ENCODE peak calls at places on chromosome 14, in five cellular contexts. D is HEK293T, A is HepG2, K is NT2/D1, L is H1. W is an unnamed sample.

GRCh38 chr14:72512925-72513324 is 381.0 kb downstream of the DPF3 start:
- DNase-seq in D (no peak), A (no peak), K (no peak), L (no peak), W (no peak)

GRCh38 chr14:31955941-31956579 is 121.0 kb upstream of the ARHGAP5 start:
- DNase-seq in D (no peak), A (no peak), K (no peak), L (no peak), W (no peak)

GRCh38 chr14:64185184-64185583 is 109.0 kb downstream of the ESR2 start:
- DNase-seq in D (no peak), A (no peak), K (no peak), L (no peak), W (no peak)

GRCh38 chr14:65280653-65281052 is 131.9 kb upstream of the FUT8 start:
- DNase-seq in D (no peak), A (no peak), K (no peak), L (no peak), W (no peak)

GRCh38 chr14:32476532-32476931 is 147.4 kb downstream of the AKAP6 start:
- DNase-seq in D (no peak), A (no peak), K (no peak), L (no peak), W (no peak)

GRCh38 chr14:84095796-84096195 is 1434.1 kb upstream of the FLRT2 start:
- DNase-seq in D (no peak), A (no peak), K (no peak), L (no peak), W (no peak)

GRCh38 chr14:26276757-26277156 is 321.1 kb downstream of the NOVA1 start:
- DNase-seq in D (peak), A (no peak), K (peak), L (no peak), W (no peak)

GRCh38 chr14:22314183-22314820 is 274.7 kb downstream of the DAD1 start:
- DNase-seq in D (peak), A (peak), K (peak), L (no peak), W (peak)

GRCh38 chr14:20302042-20302761 is 3.5 kb downstream of the TTC5 start:
- DNase-seq in D (no peak), A (no peak), K (no peak), L (no peak), W (no peak)

GRCh38 chr14:52706286-52706685 is 714 bp upstream of the PSMC6 start:
- DNase-seq in D (no peak), A (no peak), K (no peak), L (no peak), W (no peak)

GRCh38 chr14:89185919-89186849 is 230.8 kb downstream of the FOXN3 start:
- DNase-seq in D (no peak), A (no peak), K (no peak), L (no peak), W (no peak)

GRCh38 chr14:24849471-24849870 is 200.5 kb downstream of the STXBP6 start:
- DNase-seq in D (no peak), A (no peak), K (no peak), L (no peak), W (no peak)

GRCh38 chr14:23237772-23238594 is at the start of gene RNF212B:
- DNase-seq in D (peak), A (peak), K (peak), L (peak), W (no peak)

GRCh38 chr14:106737025-106737424 is 1210.6 kb downstream of the TMEM121 start:
- DNase-seq in D (no peak), A (no peak), K (no peak), L (no peak), W (no peak)

GRCh38 chr14:37150414-37150813 is 22.0 kb downstream of the SLC25A21 start:
- DNase-seq in D (peak), A (peak), K (no peak), L (no peak), W (no peak)

GRCh38 chr14:99179506-99179905 is 92.5 kb downstream of the BCL11B start:
- DNase-seq in D (no peak), A (no peak), K (no peak), L (no peak), W (no peak)

GRCh38 chr14:26794731-26795130 is 196.9 kb upstream of the NOVA1 start:
- DNase-seq in D (no peak), A (no peak), K (no peak), L (no peak), W (no peak)

GRCh38 chr14:73234029-73234428 is 3.3 kb upstream of the PAPLN start:
- DNase-seq in D (no peak), A (no peak), K (no peak), L (no peak), W (no peak)

GRCh38 chr14:52391866-52392600 is 77.9 kb downstream of the PTGER2 start:
- DNase-seq in D (no peak), A (no peak), K (no peak), L (no peak), W (no peak)

GRCh38 chr14:51834218-51834617 is 26.2 kb upstream of the GNG2 start:
- DNase-seq in D (no peak), A (no peak), K (no peak), L (no peak), W (no peak)

GRCh38 chr14:78448483-78449094 is 278.4 kb downstream of the NRXN3 start:
- DNase-seq in D (peak), A (peak), K (peak), L (peak), W (peak)

GRCh38 chr14:101876539-101876938 is 87.8 kb upstream of the DYNC1H1 start:
- DNase-seq in D (no peak), A (no peak), K (no peak), L (no peak), W (peak)

GRCh38 chr14:51367600-51367931 is 127.5 kb downstream of the TMX1 start:
- DNase-seq in D (no peak), A (no peak), K (no peak), L (no peak), W (no peak)

GRCh38 chr14:65190312-65190711 is 88.0 kb upstream of the MAX start:
- DNase-seq in D (no peak), A (no peak), K (no peak), L (no peak), W (no peak)

GRCh38 chr14:88993946-88994345 is 169.5 kb downstream of the TTC8 start:
- DNase-seq in D (no peak), A (no peak), K (no peak), L (no peak), W (no peak)

GRCh38 chr14:91155626-91156089 is 41.8 kb downstream of the DGLUCY start:
- DNase-seq in D (no peak), A (no peak), K (no peak), L (no peak), W (no peak)

GRCh38 chr14:56005580-56006053 is 112.6 kb upstream of the PELI2 start:
- DNase-seq in D (no peak), A (no peak), K (no peak), L (no peak), W (no peak)

GRCh38 chr14:34426313-34427295 is 35.4 kb downstream of the SPTSSA start:
- DNase-seq in D (no peak), A (no peak), K (no peak), L (no peak), W (no peak)

GRCh38 chr14:65255583-65256443 is 153.5 kb upstream of the MAX start:
- DNase-seq in D (no peak), A (peak), K (no peak), L (peak), W (no peak)

GRCh38 chr14:82642425-82642824 is 1108.8 kb upstream of the SEL1L start:
- DNase-seq in D (peak), A (no peak), K (peak), L (peak), W (no peak)

DNA sequence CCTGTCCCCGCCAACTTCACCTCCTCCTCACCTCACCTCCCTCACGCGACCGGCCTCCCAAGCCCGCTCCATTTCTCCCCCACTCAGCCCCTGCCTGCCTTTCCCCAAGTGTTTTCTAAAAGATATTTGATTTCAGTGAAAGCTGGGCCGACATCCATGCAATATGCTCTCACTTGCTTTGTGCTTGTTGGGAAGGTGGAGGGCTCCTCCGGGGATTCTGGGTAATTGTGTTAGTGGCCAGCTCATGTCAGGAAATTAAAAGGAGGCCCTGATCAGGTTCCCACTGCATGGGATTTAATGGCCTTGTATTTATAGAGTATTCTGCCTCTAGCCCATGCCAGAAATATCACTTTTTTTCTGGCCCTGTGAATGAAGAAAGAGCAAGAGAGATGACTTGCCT is 91.9 kb downstream of the ESRRB start:
- DNase-seq in D (no peak), A (no peak), K (no peak), L (no peak), W (no peak)
- TF ChIP-seq SUZ12 in D (no peak), A (no peak), K (no peak), L (no peak), W (no peak)

GRCh38 chr14:70943838-70944237 is 36.6 kb downstream of the PCNX1 start:
- DNase-seq in D (no peak), A (no peak), K (peak), L (no peak), W (no peak)
- TF ChIP-seq SUZ12 in D (no peak), A (no peak), K (no peak), L (no peak), W (no peak)

GRCh38 chr14:38238332-38238731 is 17.6 kb downstream of the CLEC14A start:
- DNase-seq in D (no peak), A (no peak), K (no peak), L (no peak), W (no peak)
- TF ChIP-seq SUZ12 in D (no peak), A (no peak), K (no peak), L (no peak), W (no peak)

DNA sequence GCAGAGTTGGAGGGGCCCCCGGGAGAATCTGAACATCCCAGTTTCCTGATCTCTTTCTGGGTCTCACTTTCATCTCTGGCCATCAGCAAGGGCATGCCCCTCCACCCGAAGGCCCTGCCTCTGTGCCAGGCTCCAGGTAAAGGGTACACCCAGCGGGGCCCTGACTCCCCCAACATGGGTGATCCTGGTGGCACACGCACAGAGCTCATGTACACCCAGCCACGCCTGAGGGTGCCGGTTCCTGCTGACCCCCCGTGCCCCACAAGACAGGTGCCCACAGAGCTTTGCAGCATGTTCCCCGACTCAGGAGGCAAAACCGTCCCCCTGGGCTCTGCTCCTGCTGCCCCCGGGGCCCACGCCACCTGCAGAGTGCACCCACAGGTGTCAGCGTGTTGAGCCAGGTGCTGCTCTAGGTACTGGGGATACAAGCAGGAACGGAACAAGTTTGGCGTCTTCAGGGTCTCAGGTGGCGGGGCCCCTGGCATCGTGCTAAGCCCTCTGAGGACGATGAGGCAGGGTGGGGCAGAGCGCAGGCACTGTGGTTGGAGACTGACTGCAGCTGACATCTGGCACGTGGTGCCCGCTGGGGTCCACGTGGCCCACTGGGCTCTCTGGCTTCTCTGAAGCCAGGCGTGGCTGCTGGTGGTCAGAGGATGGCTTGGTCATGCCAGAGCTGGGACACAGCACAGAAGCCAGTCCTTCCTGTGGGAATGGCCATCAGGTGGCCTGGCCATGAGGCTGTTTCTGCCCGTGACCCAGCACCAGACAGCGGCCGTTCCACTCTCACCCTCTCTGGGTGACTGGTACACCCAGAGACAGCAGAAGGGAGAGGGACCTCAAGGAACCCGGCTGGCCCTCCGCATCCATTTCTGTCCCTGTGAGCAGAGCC is 13.8 kb downstream of the BAG5 start:
- DNase-seq in D (no peak), A (no peak), K (no peak), L (no peak), W (no peak)
- TF ChIP-seq SUZ12 in D (no peak), A (no peak), K (no peak), L (no peak), W (no peak)

DNA sequence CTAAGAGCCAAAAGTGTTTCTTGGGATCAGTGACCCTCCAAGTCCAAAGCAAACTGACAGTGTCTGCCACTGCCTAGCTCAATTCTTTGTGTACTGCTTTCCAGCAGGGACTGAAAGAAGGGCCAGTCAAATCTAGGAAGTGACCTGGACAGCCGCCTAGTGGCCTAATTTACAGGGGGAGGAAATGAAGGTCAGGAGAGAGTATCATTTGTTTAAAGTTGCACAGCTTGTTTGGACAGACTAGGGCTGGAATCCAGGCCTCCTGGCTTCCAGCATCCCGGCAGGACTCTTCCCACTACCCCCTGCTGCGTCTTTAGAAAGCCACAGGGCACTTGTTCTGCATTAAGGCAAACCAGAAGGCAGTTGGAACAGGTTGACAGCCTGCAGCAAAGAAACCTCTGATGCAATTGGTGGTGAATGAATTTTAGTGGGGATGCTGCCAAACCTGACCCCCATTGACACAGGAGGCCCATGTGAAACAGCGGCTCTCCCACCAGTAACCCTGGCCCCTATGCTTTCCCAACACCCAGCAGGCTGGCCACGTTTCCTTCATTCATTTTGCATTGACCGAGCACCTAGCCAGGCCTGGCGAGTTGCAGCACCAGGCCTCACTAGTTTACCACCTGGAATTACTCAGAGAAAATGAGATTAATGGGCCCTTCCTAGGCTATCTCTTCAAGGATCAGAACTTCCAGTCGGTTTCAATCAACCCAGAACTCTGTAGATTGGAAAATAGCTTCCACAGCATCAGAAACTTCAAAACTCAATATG is 28.2 kb downstream of the GALNT16 start:
- DNase-seq in D (no peak), A (peak), K (no peak), L (no peak), W (no peak)
- TF ChIP-seq SUZ12 in D (no peak), A (no peak), K (no peak), L (no peak), W (no peak)

GRCh38 chr14:38286481-38286880 is 30.6 kb upstream of the CLEC14A start:
- DNase-seq in D (no peak), A (no peak), K (no peak), L (no peak), W (no peak)
- TF ChIP-seq SUZ12 in D (no peak), A (no peak), K (no peak), L (no peak), W (no peak)

GRCh38 chr14:71271166-71271945 is 364.1 kb downstream of the PCNX1 start:
- DNase-seq in D (no peak), A (no peak), K (no peak), L (no peak), W (no peak)

GRCh38 chr14:71264260-71264659 is 357.0 kb downstream of the PCNX1 start:
- DNase-seq in D (no peak), A (no peak), K (no peak), L (no peak), W (no peak)

GRCh38 chr14:71262466-71262865 is 355.2 kb downstream of the PCNX1 start:
- DNase-seq in D (no peak), A (no peak), K (no peak), L (no peak), W (no peak)

GRCh38 chr14:71266994-71267636 is 359.9 kb downstream of the PCNX1 start:
- DNase-seq in D (no peak), A (no peak), K (no peak), L (no peak), W (peak)

GRCh38 chr14:71267691-71268090 is 360.4 kb downstream of the PCNX1 start:
- DNase-seq in D (no peak), A (no peak), K (no peak), L (no peak), W (no peak)
- TF ChIP-seq SUZ12 in D (no peak), A (no peak), K (no peak), L (no peak), W (no peak)

DNA sequence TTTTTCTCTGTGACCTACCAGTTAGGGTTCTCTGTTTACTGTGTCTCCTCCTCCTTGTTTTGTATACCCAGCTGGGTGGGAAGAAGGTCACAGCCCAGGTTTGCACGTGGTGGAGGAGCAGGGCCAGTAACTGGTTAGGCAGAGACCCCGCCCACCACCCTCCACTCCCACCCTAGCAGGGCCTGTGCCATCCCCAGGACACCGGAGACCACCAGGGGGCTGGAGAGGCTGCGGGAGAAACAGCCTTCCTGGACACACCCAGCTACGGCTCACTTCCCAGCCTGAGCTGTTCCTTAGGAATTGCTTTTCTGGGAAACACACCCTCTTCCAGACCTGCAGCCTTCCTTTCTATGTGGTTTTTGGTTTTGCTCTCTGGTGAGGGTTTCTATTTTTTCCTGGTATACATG is 21.1 kb downstream of the BDKRB2 start:
- DNase-seq in D (peak), A (peak), K (no peak), L (peak), W (no peak)
- TF ChIP-seq SUZ12 in D (no peak), A (no peak), K (no peak), L (no peak), W (no peak)

W was measured in GM12878.